ENCODE peak calls at places on chromosomes 3 and 15, in ten cellular contexts. L is CD8-positive, alpha-beta T cell; C is H9; T is T1000; O is fibroblast of villous mesenchyme; W is activated effector memory CD4-positive, alpha-beta T cell treated with Interleukin-2 at 50 U/mL for 16 hours; Z is astrocyte; V is endodermal cell; B is NCI-H1105; I is tibial artery. R is an unnamed sample.

GRCh38 chr3:47377186-47377585 is 3.6 kb upstream of the PTPN23 start:
- DNase-seq in Z (no peak), O (no peak), T (no peak), C (no peak), B (no peak), W (no peak), L (no peak), I (no peak), V (no peak), R (no peak)

GRCh38 chr3:64291345-64291744 is 66.1 kb upstream of the PRICKLE2 start:
- DNase-seq in V (no peak), L (no peak), Z (peak), T (peak), B (no peak), W (no peak), O (peak), I (peak), C (no peak), R (no peak)

GRCh38 chr3:53170325-53171108 is 9.5 kb downstream of the PRKCD start:
- DNase-seq in V (no peak), T (no peak), W (no peak), O (no peak), I (no peak), B (no peak), Z (no peak), L (peak), C (no peak), R (no peak)

GRCh38 chr3:194112120-194113106 is 23.5 kb upstream of the HES1 start:
- DNase-seq in I (no peak), W (no peak), C (no peak), L (no peak), O (no peak), T (no peak), Z (peak), V (no peak), B (peak), R (no peak)

GRCh38 chr3:70996082-70996481 is 587.4 kb downstream of the FOXP1 start:
- DNase-seq in T (no peak), V (no peak), I (no peak), C (no peak), Z (no peak), L (no peak), O (no peak), W (no peak), B (no peak), R (no peak)

GRCh38 chr3:8152826-8153418 is 348.7 kb upstream of the LMCD1 start:
- DNase-seq in L (no peak), C (no peak), T (no peak), I (no peak), V (no peak), W (no peak), B (no peak), O (no peak), Z (no peak), R (no peak)

GRCh38 chr3:178392553-178392952 is 143.7 kb upstream of the KCNMB2 start:
- DNase-seq in T (no peak), C (no peak), V (no peak), W (no peak), O (peak), B (peak), L (no peak), I (no peak), Z (peak), R (no peak)

GRCh38 chr15:66883322-66883911 is 181.4 kb downstream of the SMAD6 start:
- DNase-seq in B (no peak), L (no peak), V (peak), O (peak), T (peak), W (no peak), C (peak), Z (peak), I (peak), R (no peak)

GRCh38 chr15:70604671-70605070 is 158.7 kb downstream of the UACA start:
- DNase-seq in W (no peak), Z (no peak), B (no peak), V (peak), L (no peak), I (no peak), O (peak), C (peak), T (no peak), R (no peak)

GRCh38 chr3:138457863-138458735 is 23.7 kb downstream of the ESYT3 start:
- DNase-seq in O (no peak), V (peak), Z (no peak), W (no peak), C (peak), B (no peak), L (no peak), T (no peak), I (peak), R (no peak)

GRCh38 chr3:148911173-148911572 is 46.1 kb downstream of the CPA3 start:
- DNase-seq in I (no peak), L (no peak), V (no peak), T (no peak), Z (no peak), O (no peak), W (no peak), C (no peak), B (no peak), R (no peak)

GRCh38 chr3:153967260-153967659 is 153.9 kb upstream of the ARHGEF26 start:
- DNase-seq in V (no peak), T (no peak), C (no peak), O (no peak), B (no peak), W (no peak), I (no peak), L (no peak), Z (no peak), R (no peak)

R was measured in activated T-helper 2 cell treated with anti-CD3 and anti-CD28 coated beads, Interferon-gamma antibody, Interleukin-2, Interleukin-4, amounts not matched to agents 10 μg/mL and 5 μg/mL and 100 μg/mL, durations not matched to agents 14 hours and 24 hours and 36 hours.